ENCODE peak calls at places on chromosomes 3 and 15, in six cellular contexts. K is sigmoid colon, Y is psoas muscle, W is pancreas, N is lung, G is cardiac muscle cell. V is an unnamed sample. For H3K4me1, the result is how much of the 10 kb centered on the place peaks cover.

GRCh38 chr3:126158016-126158911 is 22.1 kb downstream of the ALDH1L1 start:
- DNase-seq in K (no peak), Y (peak), W (no peak), N (peak), G (no peak), V (no peak)

GRCh38 chr3:186570941-186571643 is 572 bp downstream of the DNAJB11 start:
- DNase-seq in K (no peak), Y (no peak), W (no peak), N (no peak), G (no peak), V (no peak)

GRCh38 chr3:154971771-154972326 is 108.3 kb upstream of the MME start:
- DNase-seq in K (no peak), Y (no peak), W (no peak), N (no peak), G (no peak), V (no peak)

GRCh38 chr3:61777483-61777882 is 216.1 kb downstream of the PTPRG start:
- DNase-seq in K (no peak), Y (no peak), W (no peak), N (no peak), G (no peak), V (no peak)

GRCh38 chr3:148066787-148067186 is 630.9 kb upstream of the AGTR1 start:
- DNase-seq in K (no peak), Y (no peak), W (no peak), N (no peak), G (no peak), V (no peak)

GRCh38 chr3:47210863-47211405 is 47.0 kb upstream of the SETD2 start:
- DNase-seq in K (peak), Y (no peak), W (no peak), N (no peak), G (no peak), V (peak)

GRCh38 chr3:158532099-158532734 is 38.8 kb upstream of the MLF1 start:
- DNase-seq in K (no peak), Y (no peak), W (no peak), N (no peak), G (peak), V (peak)

GRCh38 chr3:186105543-186105942 is 3.3 kb downstream of the ETV5 start:
- DNase-seq in K (no peak), Y (no peak), W (no peak), N (no peak), G (no peak), V (no peak)

GRCh38 chr15:81133782-81134461 is at the start of gene CFAP161:
- DNase-seq in K (peak), Y (peak), W (peak), N (peak), G (peak), V (peak)

GRCh38 chr15:25805006-25805405 is 58.1 kb downstream of the ATP10A start:
- DNase-seq in K (no peak), Y (no peak), W (no peak), N (no peak), G (no peak), V (no peak)

GRCh38 chr3:114093596-114093995 is 37.1 kb downstream of the QTRT2 start:
- DNase-seq in K (peak), Y (no peak), W (no peak), N (no peak), G (peak), V (no peak)

GRCh38 chr3:9455596-9455995 is 58.2 kb downstream of the SETD5 start:
- DNase-seq in K (no peak), Y (no peak), W (no peak), N (no peak), G (no peak), V (no peak)

GRCh38 chr3:126983276-126983652 is 349 bp downstream of the PLXNA1 start:
- DNase-seq in K (no peak), Y (no peak), W (no peak), N (no peak), G (peak), V (no peak)

GRCh38 chr3:171044828-171045793 is 18.6 kb upstream of the SLC2A2 start:
- DNase-seq in K (no peak), Y (no peak), W (no peak), N (peak), G (no peak), V (no peak)

GRCh38 chr15:82530606-82531379 is 9.5 kb downstream of the RPS17 start:
- DNase-seq in K (peak), Y (peak), W (peak), N (peak), G (peak), V (peak)

GRCh38 chr3:143443851-143444331 is 324.3 kb downstream of the CHST2 start:
- DNase-seq in K (peak), Y (no peak), W (peak), N (peak), G (no peak), V (no peak)

GRCh38 chr3:46998852-46999515 is 19.5 kb downstream of the NBEAL2 start:
- DNase-seq in K (no peak), Y (peak), W (no peak), N (no peak), G (no peak), V (no peak)

GRCh38 chr15:72482275-72482674 is 8.1 kb downstream of the ARIH1 start:
- DNase-seq in K (no peak), Y (no peak), W (no peak), N (no peak), G (no peak), V (no peak)

GRCh38 chr3:71972031-71972430 is 187.1 kb upstream of the PROK2 start:
- DNase-seq in K (no peak), Y (no peak), W (no peak), N (no peak), G (no peak), V (no peak)

GRCh38 chr3:189824629-189825312 is 193.6 kb downstream of the TP63 start:
- DNase-seq in K (no peak), Y (no peak), W (no peak), N (no peak), G (no peak), V (no peak)

GRCh38 chr15:89307046-89307587 is 27.5 kb downstream of the POLG start:
- DNase-seq in K (no peak), Y (no peak), W (no peak), N (no peak), G (no peak), V (no peak)

GRCh38 chr3:45762647-45763330 is 33.5 kb downstream of the SLC6A20 start:
- DNase-seq in K (peak), Y (no peak), W (no peak), N (no peak), G (no peak), V (peak)

GRCh38 chr15:69804786-69805185 is 292.9 kb downstream of the TLE3 start:
- DNase-seq in K (no peak), Y (no peak), W (no peak), N (no peak), G (no peak), V (no peak)

GRCh38 chr15:62782100-62782791 is 260.3 kb upstream of the TPM1 start:
- DNase-seq in K (peak), Y (peak), W (peak), N (peak), G (peak), V (peak)

GRCh38 chr15:89163271-89164055 is 57.9 kb downstream of the RLBP1 start:
- DNase-seq in K (no peak), Y (no peak), W (no peak), N (no peak), G (peak), V (no peak)

GRCh38 chr15:34122771-34123183 is 20.9 kb downstream of the PGBD4 start:
- DNase-seq in K (no peak), Y (no peak), W (no peak), N (no peak), G (no peak), V (no peak)

GRCh38 chr3:67312205-67312604 is 314.1 kb downstream of the KBTBD8 start:
- DNase-seq in K (no peak), Y (no peak), W (no peak), N (no peak), G (no peak), V (no peak)

GRCh38 chr15:32833323-32833944 is 115.6 kb downstream of the GREM1 start:
- DNase-seq in K (no peak), Y (no peak), W (no peak), N (no peak), G (no peak), V (no peak)

GRCh38 chr15:85581495-85581894 is 201.1 kb downstream of the AKAP13 start:
- DNase-seq in K (peak), Y (peak), W (peak), N (no peak), G (no peak), V (no peak)

GRCh38 chr3:157082305-157082981 is 77.5 kb downstream of the CCNL1 start:
- DNase-seq in K (no peak), Y (no peak), W (no peak), N (no peak), G (no peak), V (no peak)

GRCh38 chr3:78139166-78139565 is 1099.3 kb downstream of the ROBO2 start:
- DNase-seq in K (no peak), Y (no peak), W (no peak), N (no peak), G (no peak), V (no peak)

GRCh38 chr3:132654190-132654589 is 5.4 kb downstream of the ACAD11 start:
- DNase-seq in K (no peak), Y (no peak), W (no peak), N (no peak), G (no peak), V (no peak)

DNA sequence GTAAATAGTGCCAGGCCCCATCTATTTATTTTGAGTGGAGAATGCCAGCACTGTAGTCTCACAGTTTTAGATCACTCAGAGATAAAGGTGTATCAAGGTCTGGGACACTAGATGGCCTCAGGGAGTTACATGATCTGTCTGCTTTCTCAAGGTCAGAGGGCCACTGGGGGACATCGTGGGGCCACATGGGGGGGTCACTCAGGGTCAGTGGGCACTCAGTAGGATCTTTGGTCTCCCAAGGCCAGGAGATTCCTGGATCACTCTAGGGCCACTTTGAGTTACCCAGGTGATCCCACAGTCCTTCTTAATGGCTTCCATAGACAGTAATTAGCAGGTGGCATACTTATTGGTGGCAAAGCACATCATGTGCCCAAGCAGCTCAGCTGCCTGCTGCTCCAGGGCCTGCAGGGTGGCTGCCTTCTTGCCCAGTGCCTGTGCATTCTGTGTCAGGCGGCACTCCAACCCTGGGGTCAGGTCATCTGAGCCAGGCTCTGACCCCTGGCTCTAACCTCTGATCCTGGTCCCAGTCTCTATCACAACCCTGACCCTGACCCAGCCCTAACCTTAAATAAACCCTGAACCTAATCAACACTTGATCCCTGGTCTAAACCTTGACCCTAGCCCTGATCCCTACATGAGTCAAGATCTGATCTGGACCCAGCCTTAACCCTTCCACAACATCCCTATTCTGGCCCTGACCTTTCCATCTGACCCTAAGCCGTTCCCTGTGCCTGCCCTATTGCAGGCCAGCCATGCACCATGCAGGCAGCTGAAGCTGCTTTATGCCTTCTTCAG is 1.8 kb upstream of the LAMB2 start:
- DNase-seq in K (no peak), Y (no peak), W (no peak), N (no peak), G (no peak), V (no peak)
- TF ChIP-seq CTCF in K (no peak), Y (no peak), W (no peak), N (no peak), G (no peak), V (peak)

DNA sequence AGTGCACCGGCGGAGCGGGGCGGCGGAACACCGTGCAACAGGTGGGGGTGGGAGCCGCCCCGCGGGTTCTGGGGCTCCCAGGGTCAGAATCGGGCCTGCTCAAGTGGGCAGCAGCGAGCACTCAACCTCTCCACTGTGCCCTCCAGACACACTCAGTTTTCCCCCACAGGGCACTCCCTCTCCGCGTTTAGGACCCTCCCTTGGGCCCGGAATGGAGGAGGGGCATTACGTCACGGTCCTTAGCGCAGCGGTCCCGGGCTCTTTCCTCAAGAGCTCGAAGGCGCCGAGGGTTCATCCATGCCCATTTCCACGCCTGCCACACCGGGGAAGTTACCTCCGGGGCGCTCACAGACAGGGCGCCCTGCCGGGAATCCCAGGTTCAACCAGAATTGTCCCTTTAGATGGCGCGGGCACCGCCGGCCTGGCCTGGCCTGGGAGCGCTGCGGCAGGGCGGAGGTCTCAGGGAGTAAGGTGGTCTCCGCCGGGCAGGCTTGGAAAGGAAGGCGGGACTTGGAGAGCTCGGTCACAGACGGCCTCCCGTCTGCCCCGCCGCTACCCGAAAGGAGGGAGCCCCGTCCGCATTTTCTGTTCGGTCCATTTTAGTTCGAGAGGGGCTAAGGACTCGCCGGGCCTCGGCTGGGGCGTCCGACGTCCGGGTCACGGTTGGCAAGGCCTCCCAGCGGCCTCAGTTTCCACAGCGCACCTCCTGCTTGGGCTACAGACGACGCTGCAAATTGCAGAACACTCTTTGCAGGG is 5.1 kb downstream of the RNU6-1 start:
- DNase-seq in K (peak), Y (peak), W (no peak), N (no peak), G (no peak), V (peak)
- H3K4me3 ChIP-seq in K (no peak), Y (peak), W (no peak), N (peak), G (peak), V (peak)

GRCh38 chr3:134354612-134355275 is 19.5 kb downstream of the AMOTL2 start:
- DNase-seq in K (peak), Y (peak), W (no peak), N (no peak), G (no peak), V (peak)
- H3K4me1 ChIP-seq in K (half or more), Y (half or more), W (half or more), N (half or more), G (under half), V (under half)

GRCh38 chr15:57111002-57111401 is 192.6 kb downstream of the TCF12 start:
- DNase-seq in K (no peak), Y (no peak), W (no peak), N (no peak), G (no peak), V (no peak)
- TF ChIP-seq CTCF in K (no peak), Y (peak), W (no peak), N (no peak), G (peak), V (peak)

DNA sequence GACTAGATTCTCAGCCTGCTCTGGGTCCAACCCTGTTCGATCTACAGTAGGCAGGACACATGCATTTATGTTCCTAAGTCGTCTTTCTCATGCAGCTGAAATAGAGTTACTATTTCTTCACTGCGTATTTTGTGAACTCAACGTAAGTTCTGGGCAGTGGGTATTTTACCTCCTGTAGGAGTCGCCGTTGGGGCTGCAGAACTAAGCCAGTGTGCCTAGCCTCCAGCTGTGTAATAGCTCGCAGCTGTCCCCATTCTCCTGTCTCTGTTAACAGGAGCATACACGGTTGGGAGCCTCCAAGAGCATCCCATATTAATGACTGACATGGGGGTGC is 58.4 kb upstream of the HRH1 start:
- DNase-seq in K (no peak), Y (no peak), W (no peak), N (no peak), G (no peak), V (peak)
- H3K4me3 ChIP-seq in K (no peak), Y (no peak), W (no peak), N (no peak), G (no peak), V (no peak)

DNA sequence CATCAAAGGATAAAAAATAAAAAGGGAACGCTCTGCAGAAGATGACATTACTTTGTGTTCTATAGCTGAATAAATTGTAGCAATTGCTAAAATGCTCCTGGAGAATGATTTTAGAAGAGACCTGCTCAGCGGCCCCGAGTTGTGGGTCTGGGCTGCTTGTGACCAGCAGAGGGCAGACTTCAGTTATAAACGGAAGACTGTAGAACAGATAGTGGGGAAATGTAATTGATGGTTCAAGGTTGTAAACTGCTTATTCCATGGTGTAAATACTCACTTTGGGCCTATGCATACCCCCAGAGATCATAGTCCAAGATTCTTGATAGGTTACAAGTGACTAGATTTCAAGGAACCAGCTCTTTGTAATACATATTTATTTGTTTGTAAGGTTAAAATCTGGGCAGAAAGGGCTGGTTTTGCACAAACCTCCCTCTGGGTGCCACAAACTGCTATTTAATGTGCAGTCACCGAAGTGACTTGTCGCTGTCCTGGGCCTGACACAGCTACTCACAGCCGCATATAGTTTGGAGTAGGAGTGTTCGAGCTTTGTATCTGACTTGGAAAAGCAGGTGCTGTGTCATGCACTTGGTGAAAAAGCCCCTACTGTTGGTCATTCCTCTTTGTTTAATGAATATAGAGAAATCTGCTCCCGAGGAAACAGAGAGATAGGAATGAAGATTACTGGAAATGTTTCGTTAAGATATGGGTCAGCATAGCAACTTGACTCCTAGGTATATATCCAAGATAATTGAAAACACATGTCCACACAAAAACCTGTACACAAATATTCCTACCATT is 34.7 kb upstream of the NDUFB4 start:
- DNase-seq in K (peak), Y (peak), W (peak), N (peak), G (peak), V (peak)
- H3K4me1 ChIP-seq in K (under half), Y (under half), W (under half), N (under half), G (under half), V (under half)

DNA sequence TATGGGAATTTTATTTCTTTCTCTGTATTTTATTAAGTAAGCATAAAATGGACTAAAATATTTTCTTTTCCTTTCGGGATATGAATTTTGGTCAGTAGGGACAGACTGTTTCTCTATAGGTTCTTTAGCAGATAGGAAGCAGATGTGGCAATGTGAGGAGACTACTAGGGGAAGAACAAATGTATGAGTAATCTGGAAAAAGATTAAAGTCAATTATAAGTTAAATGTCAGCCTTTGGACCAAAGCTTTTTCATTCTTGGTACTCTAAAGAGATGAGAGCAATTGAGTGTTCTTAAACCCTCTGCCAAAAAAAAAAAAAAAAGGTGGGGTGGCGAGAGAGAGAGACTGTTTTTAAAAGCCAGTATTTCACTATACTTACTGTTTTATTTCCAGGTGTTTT is 63.6 kb downstream of the LRRC49 start:
- DNase-seq in K (no peak), Y (no peak), W (no peak), N (no peak), G (no peak), V (no peak)
- TF ChIP-seq CTCF in K (no peak), Y (no peak), W (no peak), N (no peak), G (no peak), V (no peak)

V was measured in endodermal cell.